ENCODE peak calls at places on chromosomes 16 and 17, in nine cellular contexts. T, K, O, N, J, D, M, R and I are unnamed samples.

GRCh38 chr17:50144845-50145531 is 5.5 kb downstream of the PPP1R9B start:
- DNase-seq in O (no peak), J (no peak), R (no peak), N (no peak), K (no peak), D (no peak), M (no peak), T (no peak), I (no peak)

GRCh38 chr16:22161999-22162657 is at the start of gene SDR42E2:
- DNase-seq in R (no peak), O (no peak), J (no peak), K (peak), M (no peak), D (peak), N (peak), T (no peak), I (peak)

GRCh38 chr16:48627148-48627547 is 17.2 kb upstream of the N4BP1 start:
- DNase-seq in N (no peak), J (no peak), R (no peak), K (no peak), O (no peak), T (no peak), M (no peak), D (no peak), I (no peak)

GRCh38 chr17:65191805-65192740 is 54.9 kb downstream of the RGS9 start:
- DNase-seq in T (no peak), J (peak), K (peak), O (peak), N (no peak), R (no peak), M (peak), D (no peak), I (no peak)

GRCh38 chr17:38982858-38983746 is 15.9 kb upstream of the FBXO47 start:
- DNase-seq in T (peak), J (peak), O (peak), R (peak), D (peak), N (peak), K (peak), M (peak), I (peak)

GRCh38 chr16:56600398-56600999 is 7.9 kb upstream of the MT2A start:
- DNase-seq in R (no peak), D (peak), T (peak), K (peak), M (peak), O (peak), J (peak), N (peak), I (no peak)

GRCh38 chr16:30004811-30005242 is 6.0 kb downstream of the DOC2A start:
- DNase-seq in R (no peak), N (no peak), T (no peak), M (no peak), D (no peak), K (no peak), J (no peak), O (no peak), I (no peak)

GRCh38 chr16:70428178-70428998 is 10.5 kb downstream of the ST3GAL2 start:
- DNase-seq in O (peak), D (peak), T (no peak), K (peak), M (peak), R (peak), N (no peak), J (peak), I (no peak)

GRCh38 chr16:27461483-27462171 is 59.7 kb downstream of the IL21R start:
- DNase-seq in O (no peak), N (no peak), M (no peak), K (no peak), R (no peak), J (no peak), D (no peak), T (no peak), I (no peak)

GRCh38 chr16:14151256-14152030 is 80.3 kb downstream of the MRTFB start:
- DNase-seq in J (peak), R (no peak), N (no peak), K (no peak), M (no peak), T (no peak), D (no peak), O (peak), I (no peak)

GRCh38 chr16:3256146-3256875 is at the start of gene MEFV:
- DNase-seq in D (no peak), R (no peak), N (no peak), O (no peak), M (no peak), T (no peak), K (no peak), J (no peak), I (no peak)

GRCh38 chr17:79838541-79839274 is 532 bp downstream of the CBX4 start:
- DNase-seq in T (no peak), O (peak), J (peak), K (no peak), N (peak), R (no peak), M (no peak), D (peak), I (no peak)

GRCh38 chr17:1515640-1516402 is 591 bp downstream of the INPP5K start:
- DNase-seq in K (peak), O (peak), T (no peak), N (peak), J (peak), M (peak), R (peak), D (peak), I (peak)